ENCODE peak calls at places on chromosomes 7 and 10, in four cellular contexts. J, S, K and U are unnamed samples.

GRCh38 chr10:93579089-93579488 is 12.6 kb downstream of the FFAR4 start:
- DNase-seq in J (no peak), S (no peak), K (no peak), U (no peak)

GRCh38 chr7:40720401-40720800 is 585.6 kb downstream of the SUGCT start:
- DNase-seq in J (no peak), S (no peak), K (no peak), U (no peak)

GRCh38 chr7:47377741-47378140 is 204.2 kb downstream of the TNS3 start:
- DNase-seq in J (no peak), S (no peak), K (peak; percentile 30), U (no peak)

GRCh38 chr7:7399707-7400106 is 136.0 kb downstream of the COL28A1 start:
- DNase-seq in J (no peak), S (no peak), K (no peak), U (no peak)

GRCh38 chr7:1768835-1769234 is 98.8 kb downstream of the ELFN1 start:
- DNase-seq in J (no peak), S (peak; percentile 24), K (no peak), U (no peak)

GRCh38 chr7:135980665-135981180 is 3.6 kb upstream of the MTPN start:
- DNase-seq in J (peak; percentile 77), S (no peak), K (no peak), U (no peak)

GRCh38 chr10:60148266-60148840 is 241.3 kb downstream of the ANK3 start:
- DNase-seq in J (peak; percentile 87), S (no peak), K (no peak), U (no peak)

GRCh38 chr7:64890761-64891666 is 12.1 kb upstream of the ZNF273 start:
- DNase-seq in J (no peak), S (no peak), K (no peak), U (peak; percentile 75)

GRCh38 chr10:89470628-89471027 is 56.3 kb downstream of the IFIT5 start:
- DNase-seq in J (no peak), S (no peak), K (no peak), U (no peak)

GRCh38 chr10:120824864-120825263 is 26.3 kb upstream of the WDR11 start:
- DNase-seq in J (peak; percentile 15), S (no peak), K (no peak), U (no peak)

GRCh38 chr10:60943372-60944158 is 420 bp downstream of the RHOBTB1 start:
- DNase-seq in J (peak; percentile 71), S (peak; percentile 70), K (peak; percentile 90), U (peak; percentile 94)

GRCh38 chr7:75971961-75972763 is 22.2 kb downstream of the TMEM120A start:
- DNase-seq in J (no peak), S (no peak), K (peak; percentile 81), U (peak; percentile 92)

GRCh38 chr10:78745445-78745844 is 323.3 kb upstream of the ZMIZ1 start:
- DNase-seq in J (no peak), S (no peak), K (no peak), U (no peak)

GRCh38 chr10:28640551-28640950 is 36.8 kb upstream of the BAMBI start:
- DNase-seq in J (no peak), S (no peak), K (no peak), U (no peak)

GRCh38 chr7:132906193-132906829 is 175.6 kb downstream of the CHCHD3 start:
- DNase-seq in J (no peak), S (no peak), K (no peak), U (no peak)

GRCh38 chr10:125146791-125147604 is 13.4 kb downstream of the CTBP2 start:
- DNase-seq in J (no peak), S (no peak), K (no peak), U (no peak)

GRCh38 chr10:58322072-58322834 is 12.6 kb upstream of the UBE2D1 start:
- DNase-seq in J (no peak), S (no peak), K (no peak), U (no peak)

GRCh38 chr10:119398996-119399395 is 143.5 kb downstream of the RGS10 start:
- DNase-seq in J (no peak), S (no peak), K (no peak), U (no peak)

GRCh38 chr10:23459323-23459939 is 20.6 kb downstream of the OTUD1 start:
- DNase-seq in J (no peak), S (no peak), K (no peak), U (no peak)

GRCh38 chr10:122307669-122308486 is 36.8 kb downstream of the BTBD16 start:
- DNase-seq in J (peak; percentile 99), S (no peak), K (no peak), U (no peak)

GRCh38 chr7:73573791-73574190 is 4.6 kb downstream of the TBL2 start:
- DNase-seq in J (no peak), S (no peak), K (peak; percentile 61), U (no peak)

GRCh38 chr7:6248581-6248980 is 23.8 kb downstream of the CYTH3 start:
- DNase-seq in J (no peak), S (no peak), K (no peak), U (no peak)

GRCh38 chr10:107336061-107336460 is 171.6 kb upstream of the SORCS1 start:
- DNase-seq in J (no peak), S (no peak), K (no peak), U (no peak)

GRCh38 chr7:135238112-135238744 is 4.6 kb downstream of the STRA8 start:
- DNase-seq in J (no peak), S (no peak), K (no peak), U (peak; percentile 66)

GRCh38 chr7:69677054-69677847 is 79.0 kb downstream of the AUTS2 start:
- DNase-seq in J (no peak), S (no peak), K (no peak), U (no peak)

GRCh38 chr7:46485481-46486065 is 564.5 kb upstream of the IGFBP3 start:
- DNase-seq in J (no peak), S (no peak), K (no peak), U (no peak)

GRCh38 chr10:18140149-18140956 is at the start of gene CACNB2:
- DNase-seq in J (no peak), S (no peak), K (no peak), U (no peak)

GRCh38 chr7:77330169-77330882 is 85.8 kb downstream of the GSAP start:
- DNase-seq in J (peak; percentile 88), S (no peak), K (no peak), U (peak; percentile 39)

GRCh38 chr10:32139223-32140073 is 83.2 kb upstream of the KIF5B start:
- DNase-seq in J (peak; percentile 94), S (peak; percentile 66), K (peak; percentile 84), U (peak; percentile 93)

GRCh38 chr7:43758029-43758860 is at the start of gene BLVRA:
- DNase-seq in J (peak; percentile 56), S (peak; percentile 60), K (peak; percentile 95), U (peak; percentile 92)
- TF ChIP-seq POLR2A in J (no peak), S (no peak), K (no peak), U (no peak)

GRCh38 chr7:50560865-50561351 is 4.3 kb downstream of the DDC start:
- DNase-seq in J (no peak), S (no peak), K (no peak), U (no peak)
- H3K27me3 ChIP-seq in J (peaks cover 11% of the 10 kb centered on the region), S (no peaks in the 10 kb centered on the region), K (no peaks in the 10 kb centered on the region), U (no peaks in the 10 kb centered on the region)

DNA sequence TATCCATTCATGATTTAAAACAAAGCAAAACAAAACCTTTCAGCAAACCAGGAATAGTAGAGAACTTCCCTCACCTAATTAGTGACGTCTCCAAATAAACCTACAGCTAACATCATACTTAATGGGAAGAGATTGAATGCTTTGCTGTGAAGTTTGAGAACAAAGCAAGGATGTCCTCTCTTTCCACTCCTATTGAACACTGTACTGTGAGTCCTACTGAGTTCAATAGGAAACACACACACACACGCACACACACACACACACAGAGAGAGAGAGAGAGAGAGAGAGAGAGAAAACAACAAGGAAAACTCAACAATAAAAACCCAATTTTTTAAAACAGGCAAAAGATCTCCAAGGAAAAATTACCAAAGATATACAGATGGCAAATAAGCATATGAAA is 32.3 kb downstream of the PODXL start:
- DNase-seq in J (peak; percentile 86), S (no peak), K (no peak), U (no peak)
- H3K4me1 ChIP-seq in J (peaks cover 57% of the 10 kb centered on the region), S (no peaks in the 10 kb centered on the region), K (no peaks in the 10 kb centered on the region), U (peaks cover 34% of the 10 kb centered on the region)

GRCh38 chr10:73997479-73997805 is 474 bp upstream of the VCL start:
- DNase-seq in J (no peak), S (no peak), K (no peak), U (peak; percentile 95)

GRCh38 chr10:73997806-73998622 is at the start of gene VCL:
- DNase-seq in J (peak; percentile 99), S (peak; percentile 99), K (peak; percentile 99), U (peak; percentile 100)

GRCh38 chr10:74000892-74001669 is 3.2 kb downstream of the VCL start:
- DNase-seq in J (no peak), S (no peak), K (no peak), U (no peak)

GRCh38 chr10:73999703-74000102 is 1.8 kb downstream of the VCL start:
- DNase-seq in J (peak; percentile 65), S (no peak), K (no peak), U (no peak)

GRCh38 chr10:73998623-73999622 is 1.0 kb downstream of the VCL start:
- DNase-seq in J (peak; percentile 84), S (peak; percentile 70), K (peak; percentile 85), U (peak; percentile 94)
- TF ChIP-seq POLR2A in J (no peak), S (no peak), K (no peak), U (no peak)

GRCh38 chr10:132429281-132430230 is 32.6 kb downstream of the PWWP2B start:
- DNase-seq in J (no peak), S (no peak), K (peak; percentile 73), U (no peak)
- H3K27me3 ChIP-seq in J (no peaks in the 10 kb centered on the region), S (no peaks in the 10 kb centered on the region), K (no peaks in the 10 kb centered on the region), U (no peaks in the 10 kb centered on the region)

GRCh38 chr7:150968056-150968455 is 10.1 kb downstream of the KCNH2 start:
- DNase-seq in J (no peak), S (no peak), K (no peak), U (no peak)
- H3K4me1 ChIP-seq in J (no peaks in the 10 kb centered on the region), S (no peaks in the 10 kb centered on the region), K (peaks cover 5% of the 10 kb centered on the region), U (peaks cover 81% of the 10 kb centered on the region)

DNA sequence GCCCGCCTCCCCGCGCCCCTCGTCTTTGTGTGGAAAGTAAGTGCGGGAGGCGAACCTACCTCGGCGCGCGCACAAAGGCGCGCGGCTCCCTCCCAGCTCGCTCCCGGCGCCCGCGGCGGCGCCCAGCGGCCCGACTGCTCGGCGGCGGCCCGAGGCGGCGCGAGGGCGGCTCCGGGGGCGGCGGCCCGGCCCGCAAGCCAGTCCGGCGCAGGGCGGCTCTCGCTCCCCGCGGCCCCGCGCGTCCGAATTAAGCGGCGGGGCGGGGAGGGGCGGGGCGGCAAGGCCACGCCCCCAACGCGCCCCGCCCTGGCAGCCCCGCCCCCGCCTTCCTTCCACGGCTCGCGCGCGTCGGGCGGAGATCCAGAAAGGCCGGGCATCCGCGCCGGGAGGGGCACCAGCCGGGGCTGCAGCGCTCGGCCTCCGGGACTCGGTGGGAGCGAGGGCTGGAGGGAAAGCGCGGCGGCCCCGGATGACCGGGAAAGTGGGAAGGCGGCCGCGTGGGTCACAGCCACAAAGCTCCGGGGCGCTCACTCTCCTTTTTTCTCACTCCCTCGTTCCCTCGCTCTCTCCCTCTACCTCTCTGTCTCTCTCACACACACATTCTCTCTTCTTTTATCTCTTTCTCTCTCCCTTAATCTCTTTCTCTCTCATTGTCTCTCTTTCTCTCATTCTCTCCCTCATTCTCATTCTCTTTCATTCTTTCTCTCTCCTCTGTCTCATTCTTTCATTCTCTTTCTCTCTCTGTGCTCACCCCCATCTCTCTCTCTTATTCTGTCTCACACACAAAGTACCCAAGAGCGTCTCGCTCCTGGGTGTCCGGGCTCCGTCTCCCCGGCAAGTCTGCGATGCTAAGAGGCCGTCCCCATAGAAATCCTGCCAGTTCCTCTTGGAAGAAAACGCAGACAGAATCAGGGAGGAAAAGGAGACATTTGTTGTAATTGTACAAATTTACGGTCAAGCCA is 170.2 kb downstream of the FAM107B start:
- DNase-seq in J (peak; percentile 71), S (peak; percentile 79), K (peak; percentile 95), U (peak; percentile 95)
- TF ChIP-seq POLR2A in J (peak; percentile 85), S (no peak), K (peak; percentile 55), U (no peak)